ENCODE peak calls at places on chromosomes 2 and 18, in four cellular contexts. One of them, this sample, is unnamed.

GRCh38 chr2:241507430-241508239 is 749 bp downstream of the STK25 start:
- DNase-seq in cardiac fibroblast: peak; percentile 35
- DNase-seq in K562: peak; percentile 49
- DNase-seq in SIG-M5: no peak
- DNase-seq in this sample: no peak

GRCh38 chr2:75199428-75200011 is at the start of gene TACR1:
- DNase-seq in cardiac fibroblast: peak; percentile 84
- DNase-seq in K562: peak; percentile 25
- DNase-seq in SIG-M5: no peak
- DNase-seq in this sample: no peak

GRCh38 chr2:3116371-3116770 is 261.2 kb downstream of the EIPR1 start:
- DNase-seq in cardiac fibroblast: no peak
- DNase-seq in K562: peak; percentile 51
- DNase-seq in SIG-M5: no peak
- DNase-seq in this sample: no peak

GRCh38 chr2:158973111-158973510 is 4.7 kb downstream of the TANC1 start:
- DNase-seq in cardiac fibroblast: no peak
- DNase-seq in K562: no peak
- DNase-seq in SIG-M5: no peak
- DNase-seq in this sample: no peak

GRCh38 chr2:46394649-46395510 is 84.5 kb upstream of the TMEM247 start:
- DNase-seq in cardiac fibroblast: no peak
- DNase-seq in K562: no peak
- DNase-seq in SIG-M5: no peak
- DNase-seq in this sample: no peak

GRCh38 chr2:109609352-109610024 is 4.3 kb downstream of the SEPTIN10 start:
- DNase-seq in cardiac fibroblast: peak; percentile 64
- DNase-seq in K562: no peak
- DNase-seq in SIG-M5: no peak
- DNase-seq in this sample: no peak

GRCh38 chr2:191620144-191620543 is 57.8 kb upstream of the NABP1 start:
- DNase-seq in cardiac fibroblast: peak; percentile 24
- DNase-seq in K562: no peak
- DNase-seq in SIG-M5: no peak
- DNase-seq in this sample: no peak

GRCh38 chr2:217707116-217707742 is 295.6 kb downstream of the TNS1 start:
- DNase-seq in cardiac fibroblast: peak; percentile 31
- DNase-seq in K562: no peak
- DNase-seq in SIG-M5: no peak
- DNase-seq in this sample: no peak

GRCh38 chr2:53768233-53768542 is 584 bp downstream of the CHAC2 start:
- DNase-seq in cardiac fibroblast: peak; percentile 46
- DNase-seq in K562: no peak
- DNase-seq in SIG-M5: no peak
- DNase-seq in this sample: no peak

GRCh38 chr2:237720962-237721361 is 77.6 kb upstream of the RBM44 start:
- DNase-seq in cardiac fibroblast: peak; percentile 61
- DNase-seq in K562: no peak
- DNase-seq in SIG-M5: no peak
- DNase-seq in this sample: no peak

GRCh38 chr2:27509326-27509725 is 12.7 kb downstream of the GCKR start:
- DNase-seq in cardiac fibroblast: peak; percentile 52
- DNase-seq in K562: no peak
- DNase-seq in SIG-M5: no peak
- DNase-seq in this sample: no peak

GRCh38 chr2:150134223-150134858 is 353.1 kb downstream of the RND3 start:
- DNase-seq in cardiac fibroblast: peak; percentile 22
- DNase-seq in K562: no peak
- DNase-seq in SIG-M5: no peak
- DNase-seq in this sample: no peak

GRCh38 chr18:77173274-77174030 is 40.9 kb upstream of the MBP start:
- DNase-seq in cardiac fibroblast: no peak
- DNase-seq in K562: no peak
- DNase-seq in SIG-M5: no peak
- DNase-seq in this sample: no peak

GRCh38 chr2:12428324-12428723 is 288.4 kb upstream of the TRIB2 start:
- DNase-seq in cardiac fibroblast: no peak
- DNase-seq in K562: no peak
- DNase-seq in SIG-M5: no peak
- DNase-seq in this sample: no peak

This sample was measured in NK-92 treated with Interleukin-12 subunit alpha and Interleukin-12 subunit beta, amount 100 ng/mL, for 24 hours.